ENCODE peak calls at places on chromosomes 16 and 17, in four cellular contexts. One of them, this sample, is unnamed.

GRCh38 chr17:10802487-10803284 is 1.2 kb downstream of the TMEM238L start:
- DNase-seq in Right ventricle myocardium superior: no peak
- DNase-seq in cardiac fibroblast: no peak
- DNase-seq in Caki2: no peak
- DNase-seq in this sample: no peak

GRCh38 chr16:62190426-62190825 is 154.2 kb upstream of the CDH8 start:
- DNase-seq in Caki2: no peak
- DNase-seq in cardiac fibroblast: peak
- DNase-seq in Right ventricle myocardium superior: no peak
- DNase-seq in this sample: no peak

GRCh38 chr16:27365142-27366089 is 36.6 kb upstream of the IL21R start:
- DNase-seq in cardiac fibroblast: peak
- DNase-seq in Right ventricle myocardium superior: no peak
- DNase-seq in Caki2: peak
- DNase-seq in this sample: no peak

GRCh38 chr17:50785942-50786570 is 18.7 kb upstream of the ANKRD40CL start:
- DNase-seq in Right ventricle myocardium superior: no peak
- DNase-seq in Caki2: no peak
- DNase-seq in cardiac fibroblast: peak
- DNase-seq in this sample: no peak

GRCh38 chr17:43917348-43918025 is 10.2 kb upstream of the MPP2 start:
- DNase-seq in Right ventricle myocardium superior: peak
- DNase-seq in cardiac fibroblast: peak
- DNase-seq in Caki2: no peak
- DNase-seq in this sample: peak

GRCh38 chr16:3173892-3174617 is 13.9 kb upstream of the OR1F1 start:
- DNase-seq in Right ventricle myocardium superior: no peak
- DNase-seq in Caki2: no peak
- DNase-seq in cardiac fibroblast: peak
- DNase-seq in this sample: no peak

GRCh38 chr17:42153919-42154491 is 784 bp downstream of the RAB5C start:
- DNase-seq in cardiac fibroblast: peak
- DNase-seq in Caki2: peak
- DNase-seq in Right ventricle myocardium superior: no peak
- DNase-seq in this sample: no peak

GRCh38 chr17:17598003-17598402 is 6.5 kb upstream of the PEMT start:
- DNase-seq in Caki2: no peak
- DNase-seq in Right ventricle myocardium superior: no peak
- DNase-seq in cardiac fibroblast: no peak
- DNase-seq in this sample: no peak

GRCh38 chr16:17380613-17381012 is 90.1 kb downstream of the XYLT1 start:
- DNase-seq in Right ventricle myocardium superior: no peak
- DNase-seq in cardiac fibroblast: peak
- DNase-seq in Caki2: no peak
- DNase-seq in this sample: no peak

GRCh38 chr17:60577147-60577925 is 22.7 kb upstream of the PPM1D start:
- DNase-seq in Right ventricle myocardium superior: no peak
- DNase-seq in cardiac fibroblast: peak
- DNase-seq in Caki2: peak
- DNase-seq in this sample: no peak